ENCODE peak calls at places on chromosomes 1 and 21, in eight cellular contexts. F, G, I, R, O, V, E and S are unnamed samples. For H3K36me3, the result is how much of the 10 kb centered on the place peaks cover.

GRCh38 chr1:226355679-226356583 is 47.0 kb upstream of the LIN9 start:
- DNase-seq in G (no peak), E (no peak), V (no peak), O (peak), I (no peak), R (peak), F (no peak), S (no peak)

GRCh38 chr21:45837936-45838335 is 143.6 kb upstream of the COL6A1 start:
- DNase-seq in F (no peak), G (no peak), V (no peak), R (no peak), O (no peak), E (no peak), I (no peak), S (no peak)

GRCh38 chr1:94327001-94327685 is 89.8 kb upstream of the ARHGAP29 start:
- DNase-seq in E (no peak), F (no peak), R (no peak), I (peak), V (peak), G (no peak), O (peak), S (no peak)

GRCh38 chr1:214002472-214002871 is 14.7 kb downstream of the PROX1 start:
- DNase-seq in O (no peak), I (peak), F (peak), V (no peak), R (no peak), G (no peak), E (no peak), S (no peak)

GRCh38 chr1:108199231-108199657 is 899 bp downstream of the SLC25A24 start:
- DNase-seq in G (no peak), O (peak), V (no peak), E (no peak), F (peak), I (peak), R (no peak), S (no peak)

GRCh38 chr1:39378377-39378776 is 113.1 kb upstream of the BMP8A start:
- DNase-seq in V (no peak), F (peak), R (peak), E (no peak), I (no peak), O (no peak), G (peak), S (no peak)

GRCh38 chr1:199551967-199552565 is 475.4 kb upstream of the NR5A2 start:
- DNase-seq in E (no peak), G (no peak), O (peak), V (no peak), R (peak), F (peak), I (peak), S (no peak)

GRCh38 chr1:23980725-23981063 is 567 bp upstream of the SRSF10 start:
- DNase-seq in G (no peak), I (peak), O (no peak), E (peak), F (no peak), V (no peak), R (peak), S (peak)

GRCh38 chr1:245771521-245772281 is 616.9 kb downstream of the KIF26B start:
- DNase-seq in F (no peak), V (no peak), I (peak), E (no peak), G (no peak), O (peak), R (no peak), S (no peak)

GRCh38 chr21:45981641-45982255 is at the start of gene COL6A1:
- DNase-seq in G (no peak), R (peak), O (peak), E (no peak), F (no peak), V (peak), I (peak), S (peak)

GRCh38 chr1:27557596-27558340 is 46.2 kb downstream of the AHDC1 start:
- DNase-seq in E (no peak), V (no peak), I (no peak), O (no peak), R (no peak), G (peak), F (peak), S (no peak)

GRCh38 chr1:43272161-43272560 is 2.4 kb downstream of the TMEM125 start:
- DNase-seq in R (no peak), V (no peak), I (no peak), O (no peak), E (no peak), G (no peak), F (no peak), S (no peak)

GRCh38 chr1:18128298-18128697 is 20.7 kb downstream of the IGSF21 start:
- DNase-seq in E (no peak), V (no peak), F (peak), I (no peak), O (no peak), R (no peak), G (no peak), S (no peak)

GRCh38 chr1:910311-910880 is 13.3 kb upstream of the SAMD11 start:
- DNase-seq in E (no peak), R (no peak), V (peak), I (peak), O (no peak), G (no peak), F (no peak), S (peak)

GRCh38 chr1:150997126-150997872 is 9.4 kb downstream of the MINDY1 start:
- DNase-seq in V (no peak), I (no peak), O (no peak), E (no peak), R (no peak), G (no peak), F (no peak), S (no peak)
- H3K27ac ChIP-seq in V (no peak), I (no peak), O (no peak), E (no peak), R (no peak), G (no peak), F (no peak), S (no peak)

GRCh38 chr1:172141351-172142000 is 279.0 kb upstream of the C1orf105 start:
- DNase-seq in I (peak), G (no peak), E (no peak), F (no peak), V (no peak), R (no peak), O (no peak), S (no peak)
- H3K4me3 ChIP-seq in I (peak), G (no peak), E (no peak), F (no peak), V (peak), R (no peak), O (peak), S (peak)

DNA sequence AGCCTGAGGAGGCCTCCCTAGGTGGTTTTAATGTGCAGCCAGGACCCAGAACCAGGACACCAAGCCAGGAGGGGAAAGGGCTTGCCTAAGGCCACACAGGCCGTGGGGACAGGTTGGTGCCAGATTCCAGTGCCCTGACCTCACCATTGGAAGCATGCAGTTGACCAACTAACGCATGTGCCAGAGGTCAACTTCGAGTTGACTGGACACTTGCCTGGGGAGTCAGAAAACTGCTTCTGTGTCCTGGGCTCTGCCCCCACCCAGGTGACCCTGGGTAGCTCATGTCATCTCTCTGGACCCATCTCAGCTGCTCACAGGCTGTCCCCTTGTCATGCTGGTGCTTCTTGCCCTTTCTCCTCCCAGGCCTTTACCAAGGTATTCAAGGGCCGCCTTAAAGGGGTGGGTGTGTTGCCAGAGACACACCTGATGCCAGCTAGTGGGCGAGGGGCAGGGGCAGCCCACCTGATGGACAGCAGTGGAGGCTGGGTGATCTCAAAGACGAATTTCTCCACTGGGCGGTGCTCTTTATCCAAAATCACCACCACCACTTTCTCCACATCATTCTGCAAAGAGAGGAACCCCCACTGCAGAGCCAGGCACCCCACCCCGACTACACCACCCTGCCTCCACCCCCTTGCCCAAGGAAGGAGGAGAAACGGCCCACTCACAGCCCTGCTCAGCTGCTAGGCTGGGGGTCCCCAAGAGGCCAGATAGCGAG is 4.4 kb downstream of the MAD2L2 start:
- DNase-seq in V (no peak), F (no peak), O (no peak), I (no peak), G (no peak), E (no peak), R (no peak), S (no peak)
- H3K36me3 ChIP-seq in V (half or more), F (under half), O (under half), I (under half), G (under half), E (under half), R (half or more), S (half or more)

DNA sequence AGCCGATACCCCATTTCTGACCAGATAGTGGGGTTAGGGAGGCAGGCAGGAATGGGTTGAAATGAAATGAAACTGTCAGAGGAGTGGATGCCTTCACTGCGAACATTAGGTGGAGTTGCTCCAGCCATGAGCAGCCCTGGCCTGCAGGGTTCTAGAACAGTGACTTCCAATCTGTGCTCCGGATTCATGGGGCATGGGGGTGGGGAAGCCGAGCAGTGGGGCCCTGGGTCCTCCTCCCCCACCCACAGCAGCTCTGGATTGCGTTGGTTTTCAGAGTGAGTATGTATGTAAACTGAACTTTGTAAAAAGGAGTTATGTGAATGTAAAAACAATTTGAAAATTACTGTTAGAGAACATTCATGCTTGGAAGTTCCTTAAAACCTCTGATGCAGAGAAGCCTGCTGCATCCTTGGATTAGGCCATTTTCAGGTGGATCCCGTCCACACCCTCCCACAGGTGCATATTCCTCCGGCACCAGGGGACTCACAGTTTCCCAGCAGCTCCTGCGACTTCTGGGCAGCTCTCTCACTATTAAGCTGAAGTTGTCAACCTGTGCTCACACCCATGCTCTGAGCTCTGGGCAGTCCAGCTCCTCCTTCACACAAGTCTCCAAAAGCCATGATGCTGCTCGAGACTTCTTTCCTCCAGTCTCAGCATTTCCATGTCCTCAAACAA is 54.4 kb upstream of the EDN2 start:
- DNase-seq in I (no peak), G (no peak), F (no peak), O (no peak), E (no peak), R (no peak), V (peak), S (no peak)
- H3K27ac ChIP-seq in I (no peak), G (no peak), F (no peak), O (peak), E (no peak), R (no peak), V (no peak), S (no peak)

DNA sequence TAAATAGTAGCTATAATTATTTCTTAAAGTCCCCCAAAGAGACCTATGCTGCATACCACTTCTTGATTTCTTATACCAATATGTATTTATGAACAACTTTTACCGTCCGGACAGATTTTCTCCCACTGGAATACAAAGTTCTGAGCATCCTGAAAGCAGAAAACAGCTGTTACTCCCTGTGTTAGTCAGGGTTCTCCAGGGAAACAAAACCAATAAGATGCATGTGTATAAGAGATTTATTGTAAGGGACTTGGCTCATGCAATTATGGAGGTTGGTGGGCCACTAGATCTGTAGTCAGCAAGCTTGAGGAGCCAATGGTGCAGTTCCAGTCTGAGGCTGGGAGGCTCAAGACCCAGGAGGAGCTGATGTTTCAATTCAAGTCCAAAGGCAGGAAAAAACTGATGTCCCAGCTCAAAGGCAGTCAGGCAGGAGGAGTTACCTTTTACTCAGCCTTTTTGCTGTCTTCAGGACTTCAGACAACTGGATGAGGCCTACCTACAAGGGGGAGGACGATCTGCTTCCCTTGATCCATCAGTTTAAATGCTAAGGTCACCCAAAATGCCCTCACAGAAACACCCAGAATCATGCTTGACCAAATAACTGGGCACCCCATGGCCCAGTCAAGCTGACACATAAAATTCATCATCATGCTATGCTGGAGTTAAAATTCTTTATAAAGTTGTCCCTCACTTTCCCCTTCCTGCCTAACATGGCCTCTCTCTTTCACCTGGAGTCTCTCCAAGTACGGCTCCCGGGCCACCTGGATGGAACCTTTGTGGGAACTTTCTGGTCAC is 24.3 kb upstream of the ATF3 start:
- DNase-seq in R (no peak), I (no peak), F (no peak), V (no peak), E (no peak), O (no peak), G (no peak), S (no peak)
- H3K4me3 ChIP-seq in R (no peak), I (no peak), F (no peak), V (no peak), E (no peak), O (no peak), G (no peak), S (no peak)